ENCODE peak calls at places on chromosomes 6 and 20, in seven cellular contexts. W is kidney epithelial cell, S is NB4, V is gastrocnemius medialis, I is suprapubic skin, U is astrocyte of the spinal cord, L is A673. Z is an unnamed sample.

GRCh38 chr20:6886065-6886729 is 118.7 kb downstream of the BMP2 start:
- DNase-seq in V (peak; percentile 14), L (no peak), W (no peak), U (peak; percentile 12), I (no peak), S (no peak), Z (peak; percentile 19)

GRCh38 chr20:55216525-55217242 is 741.3 kb downstream of the DOK5 start:
- DNase-seq in S (no peak), W (no peak), I (no peak), V (no peak), U (no peak), L (no peak), Z (no peak)

GRCh38 chr6:156963712-156964700 is 186.8 kb downstream of the ARID1B start:
- DNase-seq in W (no peak), S (peak; percentile 37), V (peak; percentile 77), L (peak; percentile 20), U (peak; percentile 43), I (no peak), Z (peak; percentile 60)

GRCh38 chr20:34165246-34165645 is 53.2 kb upstream of the EIF2S2 start:
- DNase-seq in V (no peak), L (peak; percentile 43), U (no peak), S (no peak), I (no peak), W (no peak), Z (peak; percentile 29)

GRCh38 chr6:149694926-149695325 is 23.0 kb downstream of the LATS1 start:
- DNase-seq in L (no peak), V (no peak), U (no peak), I (no peak), W (no peak), S (no peak), Z (no peak)

GRCh38 chr6:43714311-43715055 is 26.9 kb upstream of the MRPS18A start:
- DNase-seq in U (peak; percentile 38), L (peak; percentile 84), S (peak; percentile 69), W (no peak), V (peak; percentile 46), I (no peak), Z (peak; percentile 51)

GRCh38 chr20:36830791-36831691 is 44.9 kb upstream of the TLDC2 start:
- DNase-seq in I (no peak), S (no peak), V (peak; percentile 34), W (no peak), L (no peak), U (no peak), Z (peak; percentile 23)

GRCh38 chr6:34934516-34934915 is 45.5 kb downstream of the ANKS1A start:
- DNase-seq in V (peak; percentile 56), I (peak; percentile 78), W (no peak), L (no peak), S (no peak), U (peak; percentile 49), Z (peak; percentile 90)

GRCh38 chr6:50025258-50025657 is 3.5 kb upstream of the DEFB110 start:
- DNase-seq in I (no peak), S (no peak), V (no peak), W (no peak), U (no peak), L (no peak), Z (no peak)

GRCh38 chr20:63972312-63973159 is 2.8 kb upstream of the ZNF512B start:
- DNase-seq in V (peak; percentile 12), I (no peak), S (no peak), U (no peak), W (no peak), L (no peak), Z (no peak)

GRCh38 chr6:122838060-122838780 is 49.2 kb downstream of the SMPDL3A start:
- DNase-seq in I (no peak), U (peak; percentile 25), V (no peak), W (no peak), L (peak; percentile 86), S (no peak), Z (peak; percentile 63)

GRCh38 chr6:104711371-104711770 is 148.3 kb downstream of the HACE1 start:
- DNase-seq in L (no peak), I (no peak), W (peak; percentile 44), V (no peak), S (peak; percentile 75), U (peak; percentile 46), Z (peak; percentile 88)

GRCh38 chr6:149419696-149420404 is 19.8 kb downstream of the SUMO4 start:
- DNase-seq in V (no peak), I (no peak), U (no peak), S (no peak), L (no peak), W (no peak), Z (no peak)

GRCh38 chr20:48350291-48350988 is 477.4 kb downstream of the PREX1 start:
- DNase-seq in V (no peak), I (no peak), W (no peak), L (peak; percentile 22), U (no peak), S (peak; percentile 34), Z (peak; percentile 15)

GRCh38 chr6:7341989-7342742 is 29.2 kb upstream of the SSR1 start:
- DNase-seq in L (peak; percentile 13), U (no peak), I (no peak), V (no peak), S (peak; percentile 70), W (no peak), Z (no peak)

GRCh38 chr20:4326194-4327065 is 311.1 kb upstream of the RNF24 start:
- DNase-seq in S (peak; percentile 93), I (no peak), L (peak; percentile 22), U (no peak), V (no peak), W (no peak), Z (no peak)

GRCh38 chr20:41256516-41256915 is 61.0 kb downstream of the ZHX3 start:
- DNase-seq in W (no peak), I (no peak), L (no peak), U (no peak), V (no peak), S (no peak), Z (no peak)

GRCh38 chr6:151393410-151393809 is 2.1 kb upstream of the ZBTB2 start:
- DNase-seq in L (no peak), V (no peak), I (no peak), W (no peak), U (no peak), S (no peak), Z (no peak)

GRCh38 chr6:21539621-21540100 is 53.9 kb upstream of the SOX4 start:
- DNase-seq in L (no peak), W (no peak), I (no peak), S (no peak), U (no peak), V (no peak), Z (no peak)

GRCh38 chr6:45432944-45433343 is 55.2 kb upstream of the SUPT3H start:
- DNase-seq in S (no peak), I (no peak), U (peak; percentile 74), V (no peak), L (peak; percentile 80), W (no peak), Z (peak; percentile 83)

GRCh38 chr6:135089901-135090300 is 35.3 kb upstream of the HBS1L start:
- DNase-seq in L (no peak), W (no peak), I (no peak), S (no peak), V (no peak), U (no peak), Z (no peak)

GRCh38 chr6:14857501-14857900 is 388.4 kb upstream of the JARID2 start:
- DNase-seq in I (no peak), V (no peak), S (peak; percentile 45), L (no peak), W (no peak), U (no peak), Z (no peak)

GRCh38 chr6:35663001-35663400 is 25.7 kb downstream of the FKBP5 start:
- DNase-seq in L (peak; percentile 46), U (peak; percentile 47), W (no peak), S (no peak), V (no peak), I (no peak), Z (peak; percentile 68)

GRCh38 chr20:7305971-7306370 is 538.5 kb downstream of the BMP2 start:
- DNase-seq in W (no peak), S (no peak), I (no peak), V (no peak), L (no peak), U (no peak), Z (no peak)

GRCh38 chr20:1423625-1424106 is 30.8 kb upstream of the FKBP1A start:
- DNase-seq in I (no peak), V (no peak), W (no peak), S (peak; percentile 81), L (peak; percentile 93), U (peak; percentile 80), Z (peak; percentile 90)

GRCh38 chr6:165844801-165845364 is 181.8 kb upstream of the PDE10A start:
- DNase-seq in U (no peak), S (no peak), V (no peak), L (no peak), I (no peak), W (no peak), Z (no peak)

GRCh38 chr20:25984933-25985332 is 288.3 kb upstream of the ZNF337 start:
- DNase-seq in W (no peak), S (no peak), U (peak; percentile 28), L (peak; percentile 50), V (peak; percentile 20), I (no peak), Z (peak; percentile 65)

DNA sequence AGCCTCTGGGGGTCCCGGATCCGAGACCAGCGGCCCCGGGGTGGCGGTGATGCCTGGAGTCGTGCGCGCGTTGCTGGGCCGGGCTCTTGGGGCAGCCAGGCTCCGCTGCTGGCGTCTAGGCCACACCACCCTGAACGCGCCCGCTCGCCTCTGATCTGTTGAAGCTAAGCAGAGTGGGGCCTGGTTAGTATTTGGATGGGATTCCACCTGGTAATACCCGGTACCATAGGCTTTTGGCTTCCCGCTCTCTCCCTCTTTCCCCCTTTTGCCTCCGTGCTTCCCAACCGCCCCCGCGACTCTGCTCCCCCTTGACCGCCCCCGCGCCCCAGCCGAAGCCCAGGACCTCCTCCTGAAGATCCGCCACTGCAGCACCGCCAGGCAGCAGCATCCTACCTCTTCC is 1383.5 kb upstream of the DEFB115 start:
- DNase-seq in W (no peak), L (peak; percentile 15), S (peak; percentile 69), I (peak; percentile 80), V (no peak), U (peak; percentile 70), Z (peak; percentile 47)
- H3K4me3 ChIP-seq in W (peak overlapping the region; percentile 36), L (no peak overlapping the region), S (peak overlapping the region; percentile 40), I (no peak overlapping the region), V (no peak overlapping the region), U (peak overlapping the region; percentile 42), Z (peak overlapping the region; percentile 55)

GRCh38 chr6:53474010-53474409 is 70.9 kb downstream of the GCLC start:
- DNase-seq in W (no peak), S (no peak), V (no peak), I (no peak), U (no peak), L (no peak), Z (no peak)
- TF ChIP-seq CTCF in W (no peak), S (no peak), V (no peak), I (no peak), U (no peak), L (no peak), Z (no peak)

GRCh38 chr6:158642805-158643489 is 1.6 kb downstream of the DYNLT1 start:
- DNase-seq in W (no peak), U (no peak), V (peak; percentile 22), L (no peak), S (no peak), I (peak; percentile 22), Z (no peak)
- H3K4me3 ChIP-seq in W (no peak overlapping the region), U (peak overlapping the region; percentile 88), V (peak overlapping the region; percentile 99), L (peak overlapping the region; percentile 96), S (peak overlapping the region; percentile 30), I (peak overlapping the region; percentile 82), Z (peak overlapping the region; percentile 98)

GRCh38 chr6:33201147-33201545 is 479 bp downstream of the SLC39A7 start:
- DNase-seq in S (peak; percentile 33), W (no peak), L (no peak), I (no peak), V (no peak), U (no peak), Z (no peak)
- TF ChIP-seq CTCF in S (no peak), W (no peak), L (no peak), I (no peak), V (peak; percentile 12), U (no peak), Z (no peak)

Z was measured in choroid plexus epithelial cell.